ENCODE peak calls at places on chromosomes 12 and 14, in eight cellular contexts. T is HAP-1; Z is kidney; M is HFF-Myc; D is central memory CD4-positive, alpha-beta T cell; Y is CD8-positive, alpha-beta T cell; I is NCI-H69; W is activated effector memory CD4-positive, alpha-beta T cell treated with Interleukin-2 at 50 U/mL for 16 hours. X is an unnamed sample.
A peak's percentile ranks its signal among the peaks of the same experiment; 100 is the strongest.

GRCh38 chr12:12531194-12531593 is 31.5 kb downstream of the DUSP16 start:
- DNase-seq in T (no peak), W (no peak), Y (no peak), Z (no peak), D (no peak), I (no peak), M (no peak), X (no peak)

GRCh38 chr14:72947366-72948160 is 21.3 kb downstream of the DCAF4 start:
- DNase-seq in Y (no peak), Z (no peak), M (no peak), D (no peak), W (no peak), T (no peak), I (no peak), X (no peak)

GRCh38 chr12:1533205-1533601 is 61.2 kb downstream of the FBXL14 start:
- DNase-seq in I (peak; percentile 27), Y (no peak), Z (no peak), D (no peak), T (no peak), W (peak; percentile 22), M (no peak), X (no peak)

GRCh38 chr14:105212541-105213305 is 31.6 kb upstream of the NUDT14 start:
- DNase-seq in I (peak; percentile 93), W (no peak), T (no peak), M (no peak), Z (no peak), D (no peak), Y (no peak), X (peak; percentile 31)

GRCh38 chr12:99067171-99067785 is 422.2 kb downstream of the APAF1 start:
- DNase-seq in D (no peak), W (no peak), M (no peak), T (no peak), Z (no peak), Y (no peak), I (no peak), X (no peak)

GRCh38 chr14:104977681-104978647 is at the start of gene AHNAK2:
- DNase-seq in D (peak; percentile 29), I (peak; percentile 93), W (peak; percentile 17), T (peak; percentile 81), Z (peak; percentile 92), Y (peak; percentile 53), M (no peak), X (peak; percentile 70)

GRCh38 chr12:124694250-124694649 is 126.8 kb upstream of the NCOR2 start:
- DNase-seq in I (peak; percentile 57), M (no peak), Y (no peak), W (no peak), T (no peak), Z (no peak), D (no peak), X (no peak)

GRCh38 chr14:33925209-33925608 is 25.7 kb downstream of the EGLN3 start:
- DNase-seq in W (no peak), D (no peak), I (no peak), T (no peak), M (no peak), Y (no peak), Z (no peak), X (no peak)

GRCh38 chr14:69896972-69897371 is 17.8 kb downstream of the SMOC1 start:
- DNase-seq in T (no peak), M (no peak), Z (no peak), I (peak; percentile 21), Y (no peak), W (no peak), D (no peak), X (no peak)

GRCh38 chr14:104399432-104400155 is 180.0 kb upstream of the C14orf180 start:
- DNase-seq in M (no peak), I (no peak), Y (no peak), D (peak; percentile 55), Z (no peak), T (no peak), W (peak; percentile 36), X (no peak)

GRCh38 chr12:128687851-128688250 is 135.9 kb downstream of the SLC15A4 start:
- DNase-seq in T (no peak), M (no peak), D (no peak), I (peak; percentile 18), W (no peak), Y (no peak), Z (no peak), X (no peak)

GRCh38 chr12:47770086-47770726 is 2.8 kb upstream of the SLC48A1 start:
- DNase-seq in D (no peak), Z (no peak), T (no peak), M (no peak), Y (no peak), I (no peak), W (no peak), X (no peak)

GRCh38 chr12:90618606-90619005 is 336.4 kb downstream of the CCER1 start:
- DNase-seq in M (no peak), Z (no peak), I (no peak), D (no peak), W (no peak), T (no peak), Y (no peak), X (no peak)

GRCh38 chr14:30874999-30875787 is 834 bp downstream of the COCH start:
- DNase-seq in D (no peak), M (no peak), I (peak; percentile 76), T (no peak), Z (peak; percentile 74), W (no peak), Y (no peak), X (peak; percentile 47)

GRCh38 chr14:68405959-68406358 is 386.9 kb downstream of the ZFP36L1 start:
- DNase-seq in M (no peak), T (no peak), I (no peak), D (no peak), Y (no peak), Z (no peak), W (no peak), X (no peak)

GRCh38 chr12:14931359-14931758 is 7.0 kb downstream of the ERP27 start:
- DNase-seq in Y (no peak), M (peak; percentile 36), W (no peak), D (no peak), T (no peak), I (no peak), Z (no peak), X (no peak)

GRCh38 chr12:67288561-67288960 is 19.4 kb downstream of the CAND1 start:
- DNase-seq in Y (no peak), M (no peak), W (no peak), D (no peak), T (no peak), I (no peak), Z (no peak), X (no peak)